ENCODE peak calls at places on chromosomes 12 and 14, in nine cellular contexts. G, B, T, W, C, E, S, J and N are unnamed samples.

GRCh38 chr12:70670948-70671347 is 33.7 kb upstream of the PTPRB start:
- DNase-seq in C (no peak), S (no peak), B (no peak), W (no peak), E (no peak), T (no peak), J (peak; percentile 82), G (no peak), N (no peak)

GRCh38 chr12:81819991-81820633 is 61.0 kb upstream of the PPFIA2 start:
- DNase-seq in E (peak; percentile 88), B (no peak), S (no peak), J (no peak), W (no peak), C (no peak), G (no peak), T (no peak), N (no peak)

GRCh38 chr14:36505193-36505815 is 14.7 kb downstream of the NKX2-1 start:
- DNase-seq in J (no peak), B (no peak), W (no peak), C (no peak), T (no peak), E (no peak), S (no peak), G (no peak), N (peak; percentile 42)

GRCh38 chr12:93243689-93244513 is 133.8 kb upstream of the NUDT4 start:
- DNase-seq in T (peak; percentile 21), J (peak; percentile 24), E (peak; percentile 39), S (no peak), C (peak; percentile 84), B (no peak), G (peak; percentile 78), W (no peak), N (no peak)

GRCh38 chr12:53219116-53219955 is 12.3 kb upstream of the ITGB7 start:
- DNase-seq in W (peak; percentile 29), T (no peak), B (peak; percentile 69), C (no peak), S (peak; percentile 86), J (peak; percentile 58), G (peak; percentile 66), E (peak; percentile 69), N (no peak)

GRCh38 chr12:89775336-89776005 is 66.8 kb upstream of the ATP2B1 start:
- DNase-seq in E (peak; percentile 32), S (no peak), G (peak; percentile 71), W (no peak), J (no peak), T (no peak), C (peak; percentile 60), B (no peak), N (no peak)

GRCh38 chr12:119176267-119177055 is 2.3 kb upstream of the HSPB8 start:
- DNase-seq in J (peak; percentile 69), T (peak; percentile 91), S (peak; percentile 98), C (peak; percentile 79), B (peak; percentile 91), E (peak; percentile 94), W (no peak), G (peak; percentile 95), N (peak; percentile 98)

GRCh38 chr14:88998027-88998426 is 173.6 kb downstream of the TTC8 start:
- DNase-seq in E (no peak), C (no peak), J (no peak), S (no peak), B (no peak), W (no peak), G (no peak), T (no peak), N (no peak)

GRCh38 chr12:30110970-30111586 is 327.3 kb upstream of the TMTC1 start:
- DNase-seq in B (no peak), E (peak; percentile 76), J (peak; percentile 93), G (peak; percentile 27), C (no peak), T (no peak), W (no peak), S (no peak), N (no peak)

GRCh38 chr12:5047094-5047493 is 3.4 kb downstream of the KCNA5 start:
- DNase-seq in C (no peak), G (no peak), T (no peak), B (no peak), E (no peak), J (no peak), W (no peak), S (peak; percentile 81), N (no peak)

GRCh38 chr12:5040368-5040767 is 3.3 kb upstream of the KCNA5 start:
- DNase-seq in S (no peak), C (no peak), J (no peak), W (no peak), T (no peak), G (no peak), E (no peak), B (no peak), N (no peak)

GRCh38 chr12:5043589-5044419 is at the start of gene KCNA5:
- DNase-seq in T (peak; percentile 25), C (no peak), W (no peak), B (peak; percentile 58), J (no peak), G (no peak), E (no peak), S (peak; percentile 88), N (no peak)

GRCh38 chr12:5047729-5048128 is 4.0 kb downstream of the KCNA5 start:
- DNase-seq in C (no peak), B (no peak), T (no peak), J (no peak), E (no peak), W (no peak), G (no peak), S (no peak), N (no peak)

DNA sequence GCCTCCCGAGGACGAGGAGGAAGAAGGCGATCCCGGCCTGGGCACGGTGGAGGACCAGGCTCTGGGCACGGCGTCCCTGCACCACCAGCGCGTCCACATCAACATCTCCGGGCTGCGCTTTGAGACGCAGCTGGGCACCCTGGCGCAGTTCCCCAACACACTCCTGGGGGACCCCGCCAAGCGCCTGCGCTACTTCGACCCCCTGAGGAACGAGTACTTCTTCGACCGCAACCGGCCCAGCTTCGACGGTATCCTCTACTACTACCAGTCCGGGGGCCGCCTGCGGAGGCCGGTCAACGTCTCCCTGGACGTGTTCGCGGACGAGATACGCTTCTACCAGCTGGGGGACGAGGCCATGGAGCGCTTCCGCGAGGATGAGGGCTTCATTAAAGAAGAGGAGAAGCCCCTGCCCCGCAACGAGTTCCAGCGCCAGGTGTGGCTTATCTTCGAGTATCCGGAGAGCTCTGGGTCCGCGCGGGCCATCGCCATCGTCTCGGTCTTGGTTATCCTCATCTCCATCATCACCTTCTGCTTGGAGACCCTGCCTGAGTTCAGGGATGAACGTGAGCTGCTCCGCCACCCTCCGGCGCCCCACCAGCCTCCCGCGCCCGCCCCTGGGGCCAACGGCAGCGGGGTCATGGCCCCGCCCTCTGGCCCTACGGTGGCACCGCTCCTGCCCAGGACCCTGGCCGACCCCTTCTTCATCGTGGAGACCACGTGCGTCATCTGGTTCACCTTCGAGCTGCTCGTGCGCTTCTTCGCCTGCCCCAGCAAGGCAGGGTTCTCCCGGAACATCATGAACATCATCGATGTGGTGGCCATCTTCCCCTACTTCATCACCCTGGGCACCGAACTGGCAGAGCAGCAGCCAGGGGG is 979 bp downstream of the KCNA5 start:
- DNase-seq in B (no peak), T (no peak), W (no peak), S (no peak), G (no peak), C (no peak), E (no peak), J (no peak), N (no peak)
- H3K27me3 ChIP-seq in B (peaks cover 4% of the 10 kb centered on the region), T (no peaks in the 10 kb centered on the region), W (no peaks in the 10 kb centered on the region), S (no peaks in the 10 kb centered on the region), G (peaks cover 72% of the 10 kb centered on the region), C (peaks cover 69% of the 10 kb centered on the region), E (peaks cover 63% of the 10 kb centered on the region), J (peaks cover 11% of the 10 kb centered on the region), N (no peaks in the 10 kb centered on the region)

GRCh38 chr14:61751475-61751989 is 10.7 kb upstream of the SNAPC1 start:
- DNase-seq in W (no peak), T (no peak), G (no peak), E (no peak), J (no peak), B (no peak), S (no peak), C (peak; percentile 39), N (no peak)
- H3K27ac ChIP-seq in W (peak overlapping the region; percentile 33), T (peak overlapping the region; percentile 75), G (peak overlapping the region; percentile 88), E (peak overlapping the region; percentile 23), J (peak overlapping the region; percentile 52), B (peak overlapping the region; percentile 90), S (peak overlapping the region; percentile 94), C (peak overlapping the region; percentile 89), N (peak overlapping the region; percentile 78)

DNA sequence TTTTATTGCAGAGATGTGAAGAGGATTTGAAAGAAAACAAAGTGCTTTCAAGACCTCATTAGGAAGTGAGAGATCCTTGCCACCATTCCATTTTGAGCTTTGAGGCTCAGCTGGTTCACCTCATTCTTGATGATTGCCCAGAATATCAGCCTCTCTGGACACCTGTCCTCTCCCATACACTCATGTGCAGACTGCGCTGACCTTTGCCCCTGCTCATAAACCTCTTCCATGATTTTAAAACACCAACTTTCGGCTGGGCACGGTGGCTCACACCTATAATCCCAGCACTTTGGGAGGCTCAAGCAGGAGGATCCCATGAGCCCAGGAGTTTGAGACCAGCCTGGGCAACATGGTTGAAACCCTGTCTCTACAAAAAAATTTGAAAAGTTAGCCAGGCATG is 8.9 kb downstream of the COX14 start:
- DNase-seq in C (no peak), B (no peak), W (no peak), T (no peak), J (no peak), S (no peak), G (no peak), E (no peak), N (no peak)
- H3K36me3 ChIP-seq in C (peaks cover 3% of the 10 kb centered on the region), B (peaks cover 78% of the 10 kb centered on the region), W (peaks cover 49% of the 10 kb centered on the region), T (no peaks in the 10 kb centered on the region), J (no peaks in the 10 kb centered on the region), S (peaks cover 4% of the 10 kb centered on the region), G (peaks cover 26% of the 10 kb centered on the region), E (no peaks in the 10 kb centered on the region), N (peaks cover 33% of the 10 kb centered on the region)

GRCh38 chr12:49904601-49905000 is 901 bp upstream of the FAIM2 start:
- DNase-seq in E (no peak), T (no peak), B (no peak), C (no peak), W (no peak), J (no peak), G (no peak), S (no peak), N (no peak)

GRCh38 chr12:49902399-49903350 is 1.0 kb downstream of the FAIM2 start:
- DNase-seq in B (no peak), G (no peak), S (peak; percentile 45), C (no peak), J (no peak), E (no peak), T (no peak), W (no peak), N (no peak)

GRCh38 chr12:49903700-49904423 is at the start of gene FAIM2:
- DNase-seq in B (peak; percentile 52), J (no peak), S (peak; percentile 85), W (no peak), G (peak; percentile 82), T (peak; percentile 83), E (peak; percentile 39), C (no peak), N (peak; percentile 79)

GRCh38 chr12:49901986-49902385 is 1.7 kb downstream of the FAIM2 start:
- DNase-seq in B (no peak), T (no peak), S (peak; percentile 13), W (no peak), C (no peak), G (no peak), J (no peak), E (no peak), N (no peak)

DNA sequence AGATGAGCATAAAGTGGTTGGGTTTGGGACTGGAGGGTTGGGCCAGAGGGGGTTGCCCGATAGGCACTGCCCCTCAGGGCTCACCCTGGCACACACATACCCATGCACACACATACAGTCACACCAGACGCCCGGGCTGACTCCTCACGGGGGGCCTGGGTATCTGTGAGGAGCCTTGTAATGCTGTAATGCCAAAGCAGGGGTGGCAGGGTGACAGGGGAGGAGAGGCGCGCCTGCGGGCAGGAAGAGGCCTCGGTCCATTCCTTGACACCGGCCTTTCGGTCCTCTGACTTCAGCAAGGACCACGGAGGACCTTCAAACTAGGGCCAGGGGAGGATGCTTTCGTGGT is 375 bp downstream of the FAIM2 start:
- DNase-seq in G (no peak), B (no peak), E (no peak), C (no peak), W (no peak), T (no peak), S (no peak), J (no peak), N (no peak)
- H3K27me3 ChIP-seq in G (peaks cover 11% of the 10 kb centered on the region), B (peaks cover 13% of the 10 kb centered on the region), E (no peaks in the 10 kb centered on the region), C (no peaks in the 10 kb centered on the region), W (no peaks in the 10 kb centered on the region), T (no peaks in the 10 kb centered on the region), S (no peaks in the 10 kb centered on the region), J (peaks cover 2% of the 10 kb centered on the region), N (no peaks in the 10 kb centered on the region)